ENCODE peak calls at places on chromosomes 11 and 22, in five cellular contexts. D is nephron progenitor cell, G is EL, T is KBM-7, B is GM12891. H is an unnamed sample.

GRCh38 chr11:120603071-120603470 is 91.5 kb downstream of the GRIK4 start:
- DNase-seq in D (no peak), G (no peak), T (no peak), B (no peak), H (no peak)

GRCh38 chr11:17599460-17599925 is 52.4 kb downstream of the OTOG start:
- DNase-seq in D (no peak), G (no peak), T (no peak), B (no peak), H (no peak)

GRCh38 chr11:61369372-61370348 is 7.5 kb downstream of the TMEM138 start:
- DNase-seq in D (no peak), G (peak; percentile 48), T (no peak), B (no peak), H (no peak)

GRCh38 chr11:32079511-32079910 is 11.4 kb upstream of the RCN1 start:
- DNase-seq in D (no peak), G (no peak), T (no peak), B (no peak), H (no peak)

GRCh38 chr11:116310215-116310614 is 462.6 kb downstream of the BUD13 start:
- DNase-seq in D (no peak), G (peak; percentile 1), T (no peak), B (no peak), H (no peak)

GRCh38 chr11:77473001-77473800 is 693 bp downstream of the PAK1 start:
- DNase-seq in D (peak; percentile 80), G (peak; percentile 51), T (no peak), B (peak; percentile 49), H (peak; percentile 62)

GRCh38 chr11:6194065-6194581 is 4.9 kb upstream of the OR52W1 start:
- DNase-seq in D (no peak), G (no peak), T (peak; percentile 43), B (no peak), H (no peak)

GRCh38 chr11:67288198-67288451 is 978 bp upstream of the ANKRD13D start:
- DNase-seq in D (no peak), G (no peak), T (no peak), B (no peak), H (no peak)

GRCh38 chr22:49930596-49931412 is 12.4 kb downstream of the CRELD2 start:
- DNase-seq in D (no peak), G (peak; percentile 81), T (peak; percentile 94), B (no peak), H (no peak)

GRCh38 chr22:19896665-19897355 is 42.1 kb upstream of the GNB1L start:
- DNase-seq in D (no peak), G (no peak), T (no peak), B (no peak), H (no peak)

GRCh38 chr22:35657571-35658312 is 9.5 kb downstream of the APOL6 start:
- DNase-seq in D (no peak), G (no peak), T (no peak), B (no peak), H (no peak)

GRCh38 chr11:133619397-133619796 is 87.1 kb upstream of the OPCML start:
- DNase-seq in D (no peak), G (no peak), T (no peak), B (no peak), H (no peak)

GRCh38 chr11:86067230-86068137 is 1.4 kb downstream of the PICALM start:
- DNase-seq in D (no peak), G (peak; percentile 18), T (peak; percentile 69), B (no peak), H (no peak)

GRCh38 chr11:50220651-50221050 is 188.0 kb downstream of the OR4C45 start:
- DNase-seq in D (no peak), G (no peak), T (no peak), B (no peak), H (no peak)

GRCh38 chr11:87239001-87239400 is 201.3 kb downstream of the TMEM135 start:
- DNase-seq in D (no peak), G (no peak), T (no peak), B (no peak), H (no peak)

H was measured in CD4-positive, alpha-beta memory T cell.